ENCODE peak calls at places on chromosomes 2 and 18, in four cellular contexts. D, F, T and I are unnamed samples.

GRCh38 chr2:189559579-189560272 is 20.9 kb downstream of the SLC40A1 start:
- DNase-seq in D (no peak), F (no peak), T (no peak), I (no peak)

GRCh38 chr2:216327447-216327846 is 44.8 kb downstream of the MARCHF4 start:
- DNase-seq in F (no peak), T (no peak), D (no peak), I (no peak)

GRCh38 chr18:3593381-3593903 is 143.5 kb downstream of the TGIF1 start:
- DNase-seq in F (no peak), T (no peak), D (peak; percentile 77), I (no peak)

GRCh38 chr2:240220371-240220770 is 79.9 kb upstream of the OTOS start:
- DNase-seq in D (no peak), F (no peak), T (no peak), I (no peak)

GRCh38 chr2:46493241-46493970 is 14.0 kb downstream of the TMEM247 start:
- DNase-seq in F (no peak), D (no peak), T (peak; percentile 64), I (no peak)

GRCh38 chr2:170341684-170342631 is 164.0 kb downstream of the MYO3B start:
- DNase-seq in F (no peak), D (no peak), T (no peak), I (no peak)

GRCh38 chr2:40497251-40497859 is 45.5 kb upstream of the SLC8A1 start:
- DNase-seq in F (no peak), T (no peak), D (no peak), I (no peak)

GRCh38 chr2:108587621-108588020 is 53.4 kb downstream of the LIMS1 start:
- DNase-seq in D (peak; percentile 61), T (no peak), F (no peak), I (no peak)

GRCh38 chr2:70633508-70633907 is 79.9 kb upstream of the TGFA start:
- DNase-seq in F (no peak), D (no peak), T (no peak), I (no peak)

GRCh38 chr2:177433402-177433801 is 40.8 kb downstream of the AGPS start:
- DNase-seq in D (no peak), T (no peak), F (no peak), I (no peak)

GRCh38 chr2:72090271-72090720 is 57.4 kb downstream of the CYP26B1 start:
- DNase-seq in F (no peak), D (peak; percentile 23), T (no peak), I (no peak)

GRCh38 chr2:128633501-128633900 is 314.8 kb upstream of the HS6ST1 start:
- DNase-seq in F (no peak), D (no peak), T (no peak), I (no peak)

GRCh38 chr18:62759704-62760402 is 44.5 kb downstream of the PHLPP1 start:
- DNase-seq in F (no peak), T (no peak), D (no peak), I (no peak)

GRCh38 chr2:3242747-3243369 is 134.8 kb downstream of the EIPR1 start:
- DNase-seq in T (peak; percentile 34), F (no peak), D (no peak), I (no peak)

GRCh38 chr2:201496785-201497184 is 45.2 kb downstream of the STRADB start:
- DNase-seq in D (no peak), T (no peak), F (no peak), I (no peak)

GRCh38 chr2:239824051-239824694 is 201.0 kb downstream of the NDUFA10 start:
- DNase-seq in D (peak; percentile 51), F (peak; percentile 65), T (no peak), I (peak; percentile 66)

GRCh38 chr2:130837175-130837810 is 579 bp downstream of the ARHGEF4 start:
- DNase-seq in D (no peak), F (no peak), T (no peak), I (no peak)

GRCh38 chr2:16553222-16553621 is 112.4 kb downstream of the CYRIA start:
- DNase-seq in D (peak; percentile 48), F (peak; percentile 30), T (no peak), I (peak; percentile 40)

GRCh38 chr18:28777756-28778155 is 600.8 kb upstream of the CDH2 start:
- DNase-seq in F (no peak), T (no peak), D (no peak), I (no peak)

GRCh38 chr2:55113976-55114564 is 63.8 kb upstream of the RTN4 start:
- DNase-seq in F (no peak), D (no peak), T (no peak), I (peak; percentile 38)

GRCh38 chr2:207616185-207616584 is 9.0 kb downstream of the METTL21A start:
- DNase-seq in T (no peak), D (no peak), F (no peak), I (no peak)

DNA sequence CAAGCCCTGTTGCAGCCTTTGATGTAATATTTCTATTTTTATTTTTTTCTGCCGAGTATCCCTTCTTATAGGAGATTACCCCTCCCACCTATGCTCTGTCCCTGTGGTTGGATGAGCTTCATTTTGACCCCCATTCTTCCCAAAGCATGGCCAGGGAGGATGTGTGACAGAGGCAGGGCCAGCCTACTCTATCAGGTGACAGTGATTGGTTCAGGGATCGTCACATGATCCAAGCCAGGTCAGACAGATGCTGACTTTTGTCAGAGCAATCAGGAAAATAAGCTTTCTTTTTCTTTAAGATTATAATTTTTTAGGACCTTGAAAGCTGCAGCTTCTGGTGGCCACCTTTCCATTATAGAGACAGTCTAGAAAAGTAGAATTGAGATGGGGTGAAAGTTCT is 314.3 kb downstream of the NUP35 start:
- DNase-seq in F (no peak), T (no peak), D (no peak), I (no peak)
- TF ChIP-seq NR2C2 in F (no peak), T (no peak), D (no peak), I (no peak)

GRCh38 chr2:133293544-133294270 is 274.6 kb downstream of the NCKAP5 start:
- DNase-seq in D (no peak), F (no peak), T (no peak), I (no peak)
- TF ChIP-seq NR2C2 in D (no peak), F (no peak), T (no peak), I (no peak)

DNA sequence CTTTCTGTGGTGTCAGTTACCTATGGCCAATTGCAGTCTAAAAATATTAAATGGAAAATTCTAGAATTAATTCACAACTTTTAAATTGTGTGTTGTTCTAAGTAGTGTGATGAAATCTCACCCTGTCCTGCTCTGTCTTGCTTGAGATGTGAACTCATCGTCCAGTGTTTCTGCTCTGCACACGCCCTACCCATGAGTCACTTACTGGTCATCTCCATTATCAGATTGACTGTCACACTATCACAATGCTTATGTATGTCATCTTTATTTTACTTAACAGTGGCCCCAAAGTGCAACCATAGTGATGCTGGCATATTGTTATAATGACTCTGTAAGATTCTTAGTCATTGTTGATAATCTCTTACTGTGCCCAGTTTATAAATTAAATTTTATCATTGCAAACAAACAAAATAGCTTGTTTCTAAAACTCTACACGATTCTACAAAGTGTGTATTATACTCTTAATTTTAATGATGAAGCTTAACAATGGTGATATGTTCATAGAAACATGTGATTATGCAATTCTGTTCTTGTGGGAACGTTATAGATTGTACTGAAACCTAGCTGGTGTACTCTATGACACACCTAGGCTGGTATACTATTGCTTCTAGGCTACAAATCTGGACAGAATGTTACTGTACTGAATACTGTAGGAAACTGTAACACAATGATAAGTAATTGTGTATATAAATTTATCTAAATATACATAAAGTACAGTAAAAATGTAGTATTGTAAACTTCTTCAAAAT is 1086.8 kb upstream of the PIK3C3 start:
- DNase-seq in F (no peak), T (no peak), D (peak; percentile 6), I (peak; percentile 3)
- TF ChIP-seq NR2C2 in F (no peak), T (no peak), D (no peak), I (no peak)

DNA sequence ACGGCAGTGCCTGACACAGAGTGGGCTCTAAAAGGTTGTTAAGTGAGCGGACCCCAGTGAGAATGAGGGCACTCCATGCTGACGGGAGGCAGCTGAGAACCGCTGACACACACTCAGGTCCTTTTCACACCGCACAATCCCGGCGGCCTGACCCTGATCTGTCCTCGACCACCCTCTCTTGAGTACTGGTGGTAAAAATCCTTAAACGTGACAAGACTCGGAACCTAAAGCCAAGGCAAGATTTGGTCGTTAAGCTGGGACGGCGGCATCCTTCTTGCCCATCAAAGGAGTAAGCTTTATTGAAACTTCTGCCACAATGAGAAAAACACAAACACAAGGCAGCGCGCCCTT is 577 bp downstream of the TMX3 start:
- DNase-seq in T (no peak), D (peak; percentile 20), F (no peak), I (peak; percentile 4)
- TF ChIP-seq NR2C2 in T (no peak), D (no peak), F (no peak), I (no peak)

DNA sequence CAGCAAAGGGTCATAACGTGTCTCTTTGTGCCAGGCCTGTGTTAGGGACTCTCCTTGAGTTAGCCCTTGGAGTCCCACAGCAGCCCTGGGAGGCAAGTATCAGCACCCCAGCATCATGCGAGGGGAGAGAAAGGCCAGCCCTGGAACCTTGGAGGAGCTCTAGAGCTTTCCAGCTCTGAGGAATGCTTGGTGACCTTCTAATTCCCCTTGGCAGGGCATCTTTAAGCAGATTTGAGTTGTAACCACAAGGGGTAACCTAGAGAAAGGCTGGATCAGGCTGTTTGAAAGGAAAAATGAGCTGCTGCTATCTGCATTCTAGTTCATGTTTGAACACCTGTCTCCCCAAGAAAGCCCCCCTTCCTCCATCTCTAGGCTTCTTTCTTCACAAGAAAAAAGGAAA is 23.8 kb upstream of the ODC1 start:
- DNase-seq in D (no peak), F (no peak), T (no peak), I (no peak)
- TF ChIP-seq NR2C2 in D (no peak), F (no peak), T (no peak), I (no peak)

DNA sequence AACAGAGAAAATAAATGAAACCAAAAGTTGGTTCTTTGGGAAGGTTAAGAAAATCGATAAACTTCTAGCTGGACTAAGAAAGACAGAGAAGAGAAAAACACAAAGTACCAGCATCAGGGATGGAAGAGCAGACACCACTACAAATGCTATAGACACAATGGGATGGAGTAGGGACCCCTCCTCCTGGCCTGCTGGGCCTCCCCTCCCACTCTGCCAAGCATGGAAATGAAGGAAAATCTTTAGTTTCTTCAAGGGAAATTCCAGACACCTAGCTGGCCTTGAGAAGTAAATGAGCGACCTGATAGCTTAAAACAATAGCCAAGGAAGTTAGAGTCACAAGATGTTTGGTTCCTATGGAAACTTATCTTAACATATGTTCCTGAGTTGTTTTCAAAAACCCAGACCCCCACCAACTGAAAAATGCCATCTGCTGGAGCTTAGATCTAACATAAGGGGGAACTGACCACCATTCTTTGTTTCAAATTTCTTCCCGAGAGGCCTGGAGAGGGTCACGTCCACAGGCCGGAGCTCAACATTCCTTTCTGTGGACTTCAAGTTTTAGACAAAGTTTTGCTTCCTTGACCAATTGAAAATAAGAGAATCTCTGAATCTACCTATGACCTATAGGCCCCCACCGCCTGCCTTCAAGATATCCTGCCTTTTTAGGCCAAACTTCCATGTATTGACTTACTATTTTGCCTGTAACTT is 101.9 kb downstream of the BIN1 start:
- DNase-seq in T (no peak), F (no peak), D (no peak), I (no peak)
- TF ChIP-seq NR2C2 in T (no peak), F (no peak), D (no peak), I (no peak)

DNA sequence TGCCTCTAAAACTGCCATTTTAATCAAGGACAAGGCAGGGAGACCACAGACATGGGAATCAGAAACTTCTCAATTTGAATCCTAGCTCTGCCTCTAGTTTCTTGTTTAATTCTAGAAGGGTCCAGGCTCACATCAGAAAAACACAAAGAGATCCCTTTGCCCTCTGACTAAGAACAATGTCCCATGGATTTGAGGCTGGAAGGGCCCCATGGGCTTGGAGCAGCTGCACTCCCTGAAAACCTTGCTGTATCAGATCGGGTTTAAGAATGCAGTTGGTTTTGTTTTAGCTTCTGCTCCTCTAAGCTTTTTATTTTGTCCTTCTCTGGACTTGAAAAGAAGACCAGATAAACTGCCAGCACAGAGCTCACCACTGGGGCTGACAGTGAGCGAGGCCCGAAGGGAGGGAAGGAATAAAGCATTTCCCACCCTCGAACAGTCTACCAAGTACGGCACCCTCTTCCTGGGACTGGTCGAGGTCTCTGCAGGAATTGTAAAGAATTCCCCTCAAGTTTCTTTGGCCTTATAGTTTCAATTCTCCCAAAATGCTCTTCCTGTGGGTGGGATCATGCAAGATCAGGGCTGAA is 69.3 kb upstream of the WIPF1 start:
- DNase-seq in T (no peak), D (no peak), F (no peak), I (no peak)
- TF ChIP-seq NR2C2 in T (no peak), D (no peak), F (no peak), I (no peak)